ENCODE peak calls at places on chromosomes 2 and 18, in ten cellular contexts. One of them, this sample, is unnamed.

GRCh38 chr18:30499721-30500120 is 542.8 kb downstream of the DSC3 start:
- DNase-seq in stimulated activated CD4-positive, alpha-beta T cell treated with anti-CD3 and anti-CD28 coated beads, Interleukin-12 subunit alpha, Interleukin-12 subunit beta, amount 100 ng/mL, for 4 hours: no peak
- DNase-seq in C1 segment of cervical spinal cord: no peak
- DNase-seq in GM12865: no peak
- DNase-seq in SJSA1: no peak
- DNase-seq in Caco-2: no peak
- DNase-seq in NCI-H69: no peak
- DNase-seq in posterior cingulate gyrus: no peak
- DNase-seq in nucleus accumbens: no peak
- DNase-seq in non-pigmented ciliary epithelial cell: no peak
- DNase-seq in this sample: no peak

GRCh38 chr2:177455187-177455586 is 62.6 kb downstream of the AGPS start:
- DNase-seq in stimulated activated CD4-positive, alpha-beta T cell treated with anti-CD3 and anti-CD28 coated beads, Interleukin-12 subunit alpha, Interleukin-12 subunit beta, amount 100 ng/mL, for 4 hours: no peak
- DNase-seq in C1 segment of cervical spinal cord: no peak
- DNase-seq in GM12865: no peak
- DNase-seq in SJSA1: no peak
- DNase-seq in Caco-2: no peak
- DNase-seq in NCI-H69: no peak
- DNase-seq in posterior cingulate gyrus: no peak
- DNase-seq in nucleus accumbens: no peak
- DNase-seq in non-pigmented ciliary epithelial cell: no peak
- DNase-seq in this sample: no peak

GRCh38 chr2:231533086-231533776 is 3.0 kb upstream of the NMUR1 start:
- DNase-seq in stimulated activated CD4-positive, alpha-beta T cell treated with anti-CD3 and anti-CD28 coated beads, Interleukin-12 subunit alpha, Interleukin-12 subunit beta, amount 100 ng/mL, for 4 hours: no peak
- DNase-seq in C1 segment of cervical spinal cord: no peak
- DNase-seq in GM12865: no peak
- DNase-seq in SJSA1: no peak
- DNase-seq in Caco-2: peak
- DNase-seq in NCI-H69: no peak
- DNase-seq in posterior cingulate gyrus: no peak
- DNase-seq in nucleus accumbens: no peak
- DNase-seq in non-pigmented ciliary epithelial cell: no peak
- DNase-seq in this sample: no peak

GRCh38 chr2:53445376-53446072 is 322.1 kb upstream of the CHAC2 start:
- DNase-seq in stimulated activated CD4-positive, alpha-beta T cell treated with anti-CD3 and anti-CD28 coated beads, Interleukin-12 subunit alpha, Interleukin-12 subunit beta, amount 100 ng/mL, for 4 hours: no peak
- DNase-seq in C1 segment of cervical spinal cord: no peak
- DNase-seq in GM12865: no peak
- DNase-seq in SJSA1: no peak
- DNase-seq in Caco-2: no peak
- DNase-seq in NCI-H69: no peak
- DNase-seq in posterior cingulate gyrus: no peak
- DNase-seq in nucleus accumbens: no peak
- DNase-seq in non-pigmented ciliary epithelial cell: no peak
- DNase-seq in this sample: no peak

GRCh38 chr18:46563317-46563716 is 93.7 kb downstream of the LOXHD1 start:
- DNase-seq in stimulated activated CD4-positive, alpha-beta T cell treated with anti-CD3 and anti-CD28 coated beads, Interleukin-12 subunit alpha, Interleukin-12 subunit beta, amount 100 ng/mL, for 4 hours: no peak
- DNase-seq in C1 segment of cervical spinal cord: no peak
- DNase-seq in GM12865: no peak
- DNase-seq in SJSA1: no peak
- DNase-seq in Caco-2: no peak
- DNase-seq in NCI-H69: peak
- DNase-seq in posterior cingulate gyrus: no peak
- DNase-seq in nucleus accumbens: no peak
- DNase-seq in non-pigmented ciliary epithelial cell: no peak
- DNase-seq in this sample: no peak

GRCh38 chr2:143513081-143513480 is 383.9 kb downstream of the ARHGAP15 start:
- DNase-seq in stimulated activated CD4-positive, alpha-beta T cell treated with anti-CD3 and anti-CD28 coated beads, Interleukin-12 subunit alpha, Interleukin-12 subunit beta, amount 100 ng/mL, for 4 hours: no peak
- DNase-seq in C1 segment of cervical spinal cord: peak
- DNase-seq in GM12865: peak
- DNase-seq in SJSA1: no peak
- DNase-seq in Caco-2: peak
- DNase-seq in NCI-H69: peak
- DNase-seq in posterior cingulate gyrus: peak
- DNase-seq in nucleus accumbens: peak
- DNase-seq in non-pigmented ciliary epithelial cell: no peak
- DNase-seq in this sample: peak

GRCh38 chr2:231383701-231384435 is 11.6 kb upstream of the B3GNT7 start:
- DNase-seq in stimulated activated CD4-positive, alpha-beta T cell treated with anti-CD3 and anti-CD28 coated beads, Interleukin-12 subunit alpha, Interleukin-12 subunit beta, amount 100 ng/mL, for 4 hours: no peak
- DNase-seq in C1 segment of cervical spinal cord: no peak
- DNase-seq in GM12865: no peak
- DNase-seq in SJSA1: no peak
- DNase-seq in Caco-2: no peak
- DNase-seq in NCI-H69: no peak
- DNase-seq in posterior cingulate gyrus: no peak
- DNase-seq in nucleus accumbens: no peak
- DNase-seq in non-pigmented ciliary epithelial cell: no peak
- DNase-seq in this sample: peak

GRCh38 chr18:62450546-62451395 is 72.1 kb upstream of the ZCCHC2 start:
- DNase-seq in stimulated activated CD4-positive, alpha-beta T cell treated with anti-CD3 and anti-CD28 coated beads, Interleukin-12 subunit alpha, Interleukin-12 subunit beta, amount 100 ng/mL, for 4 hours: no peak
- DNase-seq in C1 segment of cervical spinal cord: no peak
- DNase-seq in GM12865: no peak
- DNase-seq in SJSA1: peak
- DNase-seq in Caco-2: no peak
- DNase-seq in NCI-H69: peak
- DNase-seq in posterior cingulate gyrus: peak
- DNase-seq in nucleus accumbens: no peak
- DNase-seq in non-pigmented ciliary epithelial cell: peak
- DNase-seq in this sample: no peak